ENCODE peak calls at places on chromosome 4, in seven cellular contexts. One of them, this sample, is unnamed.

GRCh38 chr4:5037553-5038551 is 13.4 kb upstream of the STK32B start:
- DNase-seq in SK-N-SH: no peak
- DNase-seq in HepG2: peak
- DNase-seq in GM12878: no peak
- DNase-seq in K562: peak
- DNase-seq in HCT116: no peak
- DNase-seq in H1: no peak
- DNase-seq in this sample: peak

GRCh38 chr4:140326395-140326993 is 47.0 kb upstream of the SCOC start:
- DNase-seq in SK-N-SH: peak
- DNase-seq in HepG2: peak
- DNase-seq in GM12878: no peak
- DNase-seq in K562: peak
- DNase-seq in HCT116: peak
- DNase-seq in H1: no peak
- DNase-seq in this sample: peak

GRCh38 chr4:115596265-115597001 is 483.0 kb upstream of the NDST4 start:
- DNase-seq in SK-N-SH: no peak
- DNase-seq in HepG2: no peak
- DNase-seq in GM12878: no peak
- DNase-seq in K562: no peak
- DNase-seq in HCT116: no peak
- DNase-seq in H1: peak
- DNase-seq in this sample: no peak

GRCh38 chr4:31169851-31170250 is 449.7 kb downstream of the PCDH7 start:
- DNase-seq in SK-N-SH: no peak
- DNase-seq in HepG2: no peak
- DNase-seq in GM12878: no peak
- DNase-seq in K562: no peak
- DNase-seq in HCT116: no peak
- DNase-seq in H1: no peak
- DNase-seq in this sample: no peak

GRCh38 chr4:62057060-62057459 is 856.9 kb downstream of the ADGRL3 start:
- DNase-seq in SK-N-SH: no peak
- DNase-seq in HepG2: no peak
- DNase-seq in GM12878: no peak
- DNase-seq in K562: no peak
- DNase-seq in HCT116: no peak
- DNase-seq in H1: no peak
- DNase-seq in this sample: no peak

GRCh38 chr4:112853662-112854256 is 195.7 kb upstream of the ANK2 start:
- DNase-seq in SK-N-SH: no peak
- DNase-seq in HepG2: no peak
- DNase-seq in GM12878: no peak
- DNase-seq in K562: no peak
- DNase-seq in HCT116: no peak
- DNase-seq in H1: no peak
- DNase-seq in this sample: no peak

GRCh38 chr4:144580421-144580820 is 65.5 kb upstream of the HHIP start:
- DNase-seq in SK-N-SH: no peak
- DNase-seq in HepG2: no peak
- DNase-seq in GM12878: no peak
- DNase-seq in K562: no peak
- DNase-seq in HCT116: no peak
- DNase-seq in H1: no peak
- DNase-seq in this sample: no peak

GRCh38 chr4:84985952-84986351 is 19.5 kb upstream of the WDFY3 start:
- DNase-seq in SK-N-SH: no peak
- DNase-seq in HepG2: peak
- DNase-seq in GM12878: no peak
- DNase-seq in K562: no peak
- DNase-seq in HCT116: peak
- DNase-seq in H1: no peak
- DNase-seq in this sample: no peak

GRCh38 chr4:149050840-149051239 is 608.6 kb upstream of the NR3C2 start:
- DNase-seq in SK-N-SH: no peak
- DNase-seq in HepG2: no peak
- DNase-seq in GM12878: no peak
- DNase-seq in K562: no peak
- DNase-seq in HCT116: no peak
- DNase-seq in H1: no peak
- DNase-seq in this sample: peak

DNA sequence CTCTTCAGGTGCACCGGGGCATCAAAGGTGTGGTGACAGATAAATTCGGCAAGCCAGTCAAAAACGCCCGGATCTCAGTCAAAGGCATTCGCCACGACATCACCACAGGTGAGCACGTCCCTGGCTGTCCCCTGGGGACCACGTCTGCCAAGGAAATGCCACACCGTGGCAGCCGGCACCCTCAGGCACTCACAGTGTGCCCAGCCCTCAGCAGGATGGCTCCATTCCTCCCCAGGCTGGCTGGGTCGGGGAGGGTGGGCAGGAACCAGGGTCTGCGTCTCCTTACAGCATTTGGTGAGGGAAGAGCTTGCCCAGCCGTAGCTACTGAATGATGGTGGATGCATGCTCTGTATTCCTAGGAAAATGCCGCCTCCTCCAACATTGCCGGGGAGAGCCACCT is 25.9 kb downstream of the CPZ start:
- DNase-seq in SK-N-SH: no peak
- DNase-seq in HepG2: no peak
- DNase-seq in GM12878: no peak
- DNase-seq in K562: no peak
- DNase-seq in HCT116: no peak
- DNase-seq in H1: no peak
- DNase-seq in this sample: no peak
- TF ChIP-seq JUND in SK-N-SH: no peak
- TF ChIP-seq JUND in HepG2: no peak
- TF ChIP-seq JUND in GM12878: no peak
- TF ChIP-seq JUND in K562: no peak
- TF ChIP-seq JUND in HCT116: no peak
- TF ChIP-seq JUND in H1: no peak
- TF ChIP-seq JUND in this sample: no peak

GRCh38 chr4:24495388-24495787 is 89.0 kb downstream of the DHX15 start:
- DNase-seq in SK-N-SH: no peak
- DNase-seq in HepG2: no peak
- DNase-seq in GM12878: no peak
- DNase-seq in K562: no peak
- DNase-seq in HCT116: no peak
- DNase-seq in H1: no peak
- DNase-seq in this sample: no peak

GRCh38 chr4:24488399-24489164 is 95.8 kb downstream of the DHX15 start:
- DNase-seq in SK-N-SH: peak
- DNase-seq in HepG2: peak
- DNase-seq in GM12878: peak
- DNase-seq in K562: peak
- DNase-seq in HCT116: peak
- DNase-seq in H1: no peak
- DNase-seq in this sample: peak

GRCh38 chr4:24489870-24490269 is 94.5 kb downstream of the DHX15 start:
- DNase-seq in SK-N-SH: no peak
- DNase-seq in HepG2: no peak
- DNase-seq in GM12878: no peak
- DNase-seq in K562: no peak
- DNase-seq in HCT116: no peak
- DNase-seq in H1: no peak
- DNase-seq in this sample: no peak
- TF ChIP-seq JUND in SK-N-SH: no peak
- TF ChIP-seq JUND in HepG2: no peak
- TF ChIP-seq JUND in GM12878: no peak
- TF ChIP-seq JUND in K562: no peak
- TF ChIP-seq JUND in HCT116: no peak
- TF ChIP-seq JUND in H1: no peak
- TF ChIP-seq JUND in this sample: no peak

DNA sequence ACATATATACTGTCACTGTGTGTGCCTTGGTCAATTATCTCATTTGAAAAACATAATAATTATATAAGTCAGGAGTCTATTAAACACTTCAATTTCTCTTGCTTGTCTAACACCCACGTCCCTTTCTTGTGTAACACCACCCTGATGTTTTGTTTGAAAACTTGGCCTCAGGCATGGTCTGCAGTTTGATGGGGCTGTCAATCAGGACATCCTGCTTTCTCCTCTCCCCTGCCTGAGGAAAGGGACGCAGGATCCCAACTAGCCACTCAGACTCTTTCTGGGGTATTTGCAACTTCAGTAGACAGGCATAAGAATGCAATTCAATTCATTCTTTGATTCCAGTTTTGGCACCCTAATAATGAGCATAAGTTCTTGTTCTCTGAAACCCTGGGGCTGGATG is 48.8 kb downstream of the DKK2 start:
- DNase-seq in SK-N-SH: peak
- DNase-seq in HepG2: no peak
- DNase-seq in GM12878: no peak
- DNase-seq in K562: no peak
- DNase-seq in HCT116: no peak
- DNase-seq in H1: no peak
- DNase-seq in this sample: no peak
- TF ChIP-seq JUND in SK-N-SH: no peak
- TF ChIP-seq JUND in HepG2: no peak
- TF ChIP-seq JUND in GM12878: no peak
- TF ChIP-seq JUND in K562: no peak
- TF ChIP-seq JUND in HCT116: no peak
- TF ChIP-seq JUND in H1: no peak
- TF ChIP-seq JUND in this sample: no peak

GRCh38 chr4:184884863-184885262 is 59.1 kb upstream of the ACSL1 start:
- DNase-seq in SK-N-SH: no peak
- DNase-seq in HepG2: peak
- DNase-seq in GM12878: no peak
- DNase-seq in K562: no peak
- DNase-seq in HCT116: no peak
- DNase-seq in H1: no peak
- DNase-seq in this sample: no peak

GRCh38 chr4:184885602-184886001 is 59.8 kb upstream of the ACSL1 start:
- DNase-seq in SK-N-SH: no peak
- DNase-seq in HepG2: no peak
- DNase-seq in GM12878: no peak
- DNase-seq in K562: no peak
- DNase-seq in HCT116: no peak
- DNase-seq in H1: no peak
- DNase-seq in this sample: no peak

GRCh38 chr4:184887333-184887732 is 61.6 kb upstream of the ACSL1 start:
- DNase-seq in SK-N-SH: no peak
- DNase-seq in HepG2: no peak
- DNase-seq in GM12878: no peak
- DNase-seq in K562: no peak
- DNase-seq in HCT116: no peak
- DNase-seq in H1: no peak
- DNase-seq in this sample: no peak

GRCh38 chr4:184889683-184890082 is 63.9 kb upstream of the ACSL1 start:
- DNase-seq in SK-N-SH: no peak
- DNase-seq in HepG2: no peak
- DNase-seq in GM12878: no peak
- DNase-seq in K562: no peak
- DNase-seq in HCT116: no peak
- DNase-seq in H1: no peak
- DNase-seq in this sample: no peak

GRCh38 chr4:184887947-184888346 is 62.2 kb upstream of the ACSL1 start:
- DNase-seq in SK-N-SH: no peak
- DNase-seq in HepG2: no peak
- DNase-seq in GM12878: no peak
- DNase-seq in K562: no peak
- DNase-seq in HCT116: no peak
- DNase-seq in H1: no peak
- DNase-seq in this sample: no peak
- TF ChIP-seq JUND in SK-N-SH: no peak
- TF ChIP-seq JUND in HepG2: no peak
- TF ChIP-seq JUND in GM12878: no peak
- TF ChIP-seq JUND in K562: no peak
- TF ChIP-seq JUND in HCT116: no peak
- TF ChIP-seq JUND in H1: no peak
- TF ChIP-seq JUND in this sample: no peak

GRCh38 chr4:142211444-142211843 is 575.1 kb downstream of the IL15 start:
- DNase-seq in SK-N-SH: no peak
- DNase-seq in HepG2: no peak
- DNase-seq in GM12878: no peak
- DNase-seq in K562: no peak
- DNase-seq in HCT116: no peak
- DNase-seq in H1: no peak
- DNase-seq in this sample: no peak
- TF ChIP-seq JUND in SK-N-SH: no peak
- TF ChIP-seq JUND in HepG2: no peak
- TF ChIP-seq JUND in GM12878: no peak
- TF ChIP-seq JUND in K562: no peak
- TF ChIP-seq JUND in HCT116: no peak
- TF ChIP-seq JUND in H1: no peak
- TF ChIP-seq JUND in this sample: no peak

DNA sequence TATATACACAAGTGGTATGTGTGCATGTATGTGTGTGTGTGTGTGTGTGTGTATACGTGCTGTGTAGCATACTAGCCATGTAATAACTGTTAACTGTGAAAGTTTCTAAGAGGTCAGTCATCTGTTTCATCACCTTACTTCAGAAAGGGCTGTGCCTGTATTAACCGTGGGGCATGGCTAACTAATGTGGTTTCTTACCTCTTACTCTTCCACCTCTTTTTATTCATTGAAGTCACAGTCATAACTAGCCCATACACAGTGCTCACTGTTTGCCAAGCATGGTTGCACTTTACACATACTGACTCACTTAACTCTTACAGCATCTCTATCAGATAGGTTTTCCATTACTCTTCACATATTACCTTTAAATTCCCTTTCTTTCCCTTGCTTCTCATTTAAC is 23.7 kb upstream of the LRAT start:
- DNase-seq in SK-N-SH: no peak
- DNase-seq in HepG2: no peak
- DNase-seq in GM12878: no peak
- DNase-seq in K562: no peak
- DNase-seq in HCT116: peak
- DNase-seq in H1: no peak
- DNase-seq in this sample: no peak
- TF ChIP-seq JUND in SK-N-SH: no peak
- TF ChIP-seq JUND in HepG2: no peak
- TF ChIP-seq JUND in GM12878: no peak
- TF ChIP-seq JUND in K562: no peak
- TF ChIP-seq JUND in HCT116: no peak
- TF ChIP-seq JUND in H1: no peak
- TF ChIP-seq JUND in this sample: no peak

This sample was measured in T47D.